ENCODE peak calls at places on chromosomes 13 and 19, in six cellular contexts. B, C, W, F, M and U are unnamed samples.

GRCh38 chr19:58434217-58434616 is 5.7 kb downstream of the ZNF132 start:
- DNase-seq in C (no peak), W (no peak), F (no peak), B (no peak), M (no peak), U (no peak)

GRCh38 chr19:13599681-13600080 is 93.4 kb upstream of the CACNA1A start:
- DNase-seq in W (no peak), B (no peak), M (no peak), F (no peak), C (no peak), U (no peak)

GRCh38 chr19:33546656-33547055 is 25.1 kb upstream of the PEPD start:
- DNase-seq in W (no peak), F (no peak), M (no peak), B (no peak), C (no peak), U (no peak)

GRCh38 chr13:76836311-76836710 is 49.9 kb downstream of the KCTD12 start:
- DNase-seq in M (no peak), C (no peak), W (no peak), B (no peak), F (no peak), U (no peak)

GRCh38 chr19:52945652-52946321 is 16.9 kb downstream of the ZNF816 start:
- DNase-seq in M (no peak), B (no peak), C (no peak), F (no peak), W (no peak), U (no peak)

GRCh38 chr19:46958542-46958941 is 61.1 kb upstream of the NPAS1 start:
- DNase-seq in B (no peak), W (no peak), M (no peak), F (no peak), C (no peak), U (no peak)

GRCh38 chr13:50690020-50690419 is 153.5 kb downstream of the DLEU7 start:
- DNase-seq in B (no peak), C (no peak), F (no peak), M (no peak), W (no peak), U (no peak)

GRCh38 chr19:55672418-55672817 is 2.6 kb upstream of the EPN1 start:
- DNase-seq in F (no peak), C (no peak), B (no peak), M (no peak), W (no peak), U (no peak)

GRCh38 chr19:2974342-2974932 is 2.9 kb upstream of the TLE6 start:
- DNase-seq in M (peak; percentile 48), F (peak; percentile 18), B (peak; percentile 26), C (peak; percentile 84), W (no peak), U (peak; percentile 65)

DNA sequence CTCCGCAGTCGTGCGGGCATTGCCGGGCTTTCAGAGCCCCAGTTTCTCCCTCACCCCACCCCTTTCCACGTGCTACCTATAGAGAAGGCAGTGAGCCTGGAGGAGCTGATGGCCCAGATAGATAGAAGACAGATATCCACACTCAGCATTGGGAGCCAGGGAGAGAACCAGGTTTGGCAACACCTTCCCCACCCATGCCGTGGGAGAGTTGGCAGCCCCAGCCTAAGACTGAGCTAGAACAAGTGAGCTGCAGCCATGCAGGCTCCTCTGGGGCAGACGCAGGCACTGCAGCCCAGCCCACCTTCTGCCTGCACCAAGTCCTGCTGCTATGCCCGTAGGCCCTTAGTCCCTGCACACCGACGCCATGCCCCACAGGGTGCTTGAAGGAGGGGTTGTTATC is 10.3 kb upstream of the KRTDAP start:
- DNase-seq in C (no peak), M (no peak), F (no peak), B (no peak), W (no peak), U (no peak)
- H3K4me3 ChIP-seq in C (no peak overlapping the region), M (no peak overlapping the region), F (no peak overlapping the region), B (no peak overlapping the region), W (no peak overlapping the region), U (no peak overlapping the region)

GRCh38 chr19:51226068-51226467 is 1.2 kb downstream of the CD33 start:
- DNase-seq in W (no peak), B (no peak), M (no peak), C (no peak), F (no peak), U (no peak)
- H3K27me3 ChIP-seq in W (no peaks in the 10 kb centered on the region), B (no peaks in the 10 kb centered on the region), M (peaks cover 7% of the 10 kb centered on the region), C (no peaks in the 10 kb centered on the region), F (no peaks in the 10 kb centered on the region), U (peaks cover 25% of the 10 kb centered on the region)

DNA sequence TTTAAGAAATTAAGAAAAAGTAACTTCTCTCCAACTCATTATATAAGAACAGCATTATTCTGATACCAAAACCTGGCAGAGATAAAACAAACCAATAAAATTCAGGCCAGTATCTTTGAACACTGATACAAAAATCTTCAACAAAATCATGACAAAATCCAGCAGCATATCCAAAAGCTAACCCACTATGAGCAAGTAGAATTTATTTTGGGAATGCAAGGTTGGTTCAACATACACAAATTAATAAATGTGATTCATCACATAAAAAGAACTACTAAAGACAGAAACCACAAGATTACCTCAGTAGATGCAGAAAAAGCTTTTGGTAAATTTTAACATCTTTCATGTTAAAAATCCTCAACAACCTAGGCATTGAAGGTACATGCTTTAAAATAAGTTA is 12.3 kb downstream of the ZNF91 start:
- DNase-seq in F (no peak), C (no peak), B (no peak), M (no peak), W (no peak), U (no peak)
- H3K4me3 ChIP-seq in F (no peak overlapping the region), C (no peak overlapping the region), B (no peak overlapping the region), M (no peak overlapping the region), W (no peak overlapping the region), U (no peak overlapping the region)

DNA sequence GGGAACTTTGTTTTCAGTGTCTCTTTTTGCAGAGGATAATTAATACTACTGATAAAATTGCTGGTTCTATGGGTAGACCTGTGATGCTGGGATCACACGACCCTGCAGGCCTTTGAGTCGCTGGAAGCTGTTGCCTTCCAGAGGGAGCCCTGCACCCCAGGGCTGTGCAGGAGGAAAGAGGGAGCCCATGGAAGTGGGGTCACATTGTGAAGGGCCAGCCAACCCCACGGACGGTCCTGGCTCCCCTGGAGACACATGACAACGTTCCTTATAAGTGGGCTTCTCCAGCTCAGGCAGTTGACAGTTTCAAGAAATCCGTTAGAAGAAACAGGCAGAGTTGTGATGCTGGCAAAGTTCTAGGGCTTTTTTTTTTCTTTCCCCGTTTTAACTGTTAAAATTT is 98.0 kb downstream of the ZDHHC20 start:
- DNase-seq in B (no peak), W (no peak), C (no peak), M (no peak), F (no peak), U (no peak)
- H3K27me3 ChIP-seq in B (no peaks in the 10 kb centered on the region), W (no peaks in the 10 kb centered on the region), C (no peaks in the 10 kb centered on the region), M (no peaks in the 10 kb centered on the region), F (no peaks in the 10 kb centered on the region), U (no peaks in the 10 kb centered on the region)

DNA sequence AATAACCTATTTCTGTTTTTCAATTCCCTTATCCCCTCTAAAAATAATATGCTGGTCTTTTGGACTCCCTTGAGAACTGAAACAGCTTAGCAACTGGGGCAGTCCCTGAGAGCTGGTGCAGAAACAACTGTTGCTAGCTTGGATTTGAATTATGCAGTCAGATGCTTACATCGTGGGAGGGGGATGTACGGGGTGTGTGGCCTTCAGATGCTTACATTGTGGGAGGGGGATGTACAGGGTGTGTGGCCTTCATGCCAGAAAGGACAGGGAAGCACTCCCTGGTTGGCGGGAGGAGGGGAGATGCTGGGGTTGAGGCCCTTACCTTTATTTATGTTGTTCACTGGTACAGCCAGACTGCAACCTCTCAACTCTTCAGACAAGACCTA is 25.6 kb downstream of the LRCH1 start:
- DNase-seq in C (no peak), F (no peak), M (no peak), W (no peak), B (no peak), U (no peak)
- H3K4me3 ChIP-seq in C (no peak overlapping the region), F (no peak overlapping the region), M (no peak overlapping the region), W (no peak overlapping the region), B (no peak overlapping the region), U (no peak overlapping the region)

GRCh38 chr19:18789883-18790565 is 1.1 kb downstream of the COMP start:
- DNase-seq in C (no peak), W (peak; percentile 41), M (peak; percentile 57), F (peak; percentile 23), B (no peak), U (no peak)

GRCh38 chr19:18789422-18789832 is 1.7 kb downstream of the COMP start:
- DNase-seq in B (no peak), M (no peak), C (no peak), F (no peak), W (no peak), U (no peak)

GRCh38 chr19:18790566-18791314 is at the start of gene COMP:
- DNase-seq in C (no peak), F (no peak), B (no peak), M (no peak), W (no peak), U (no peak)

GRCh38 chr19:18791315-18791678 is 192 bp upstream of the COMP start:
- DNase-seq in M (no peak), B (no peak), C (no peak), F (no peak), W (no peak), U (no peak)

GRCh38 chr19:18788782-18789421 is 2.2 kb downstream of the COMP start:
- DNase-seq in B (no peak), M (no peak), F (no peak), C (no peak), W (no peak), U (no peak)
- H3K27me3 ChIP-seq in B (peaks cover 13% of the 10 kb centered on the region), M (peaks cover 75% of the 10 kb centered on the region), F (peaks cover 38% of the 10 kb centered on the region), C (peaks cover 50% of the 10 kb centered on the region), W (peaks cover 16% of the 10 kb centered on the region), U (peaks cover 97% of the 10 kb centered on the region)